ENCODE peak calls at places on chromosomes 12 and 14, in nine cellular contexts. V is Right ventricle myocardium inferior; C is NCI-H1105; I is stimulated activated CD4-positive, alpha-beta T cell treated with anti-CD3 and anti-CD28 coated beads, Interleukin-1b, Interleukin-23, amount 100 ng/mL, for 1 hour; R is lower leg skin; L is fibroblast of mammary gland; Y is EL; F is PC-3; S is mucosa of descending colon. B is an unnamed sample.

GRCh38 chr14:80275208-80275850 is 64.0 kb upstream of the DIO2 start:
- DNase-seq in L (peak), S (no peak), F (no peak), I (no peak), C (no peak), V (no peak), R (no peak), Y (peak), B (no peak)

GRCh38 chr14:24366664-24367505 is 1.1 kb upstream of the NFATC4 start:
- DNase-seq in S (peak), I (no peak), F (peak), Y (peak), V (peak), C (peak), R (peak), L (peak), B (peak)

GRCh38 chr12:30047499-30048262 is 263.9 kb upstream of the TMTC1 start:
- DNase-seq in F (peak), V (no peak), S (no peak), L (peak), R (no peak), Y (peak), I (no peak), C (peak), B (no peak)

GRCh38 chr12:133225527-133225926 is 10.2 kb downstream of the ANHX start:
- DNase-seq in L (no peak), C (no peak), R (no peak), V (no peak), F (no peak), Y (no peak), I (no peak), S (no peak), B (no peak)

GRCh38 chr14:21244546-21244945 is 24.7 kb downstream of the HNRNPC start:
- DNase-seq in L (peak), I (no peak), R (no peak), C (no peak), Y (no peak), S (no peak), V (no peak), F (no peak), B (no peak)

GRCh38 chr12:130192667-130193345 is 30.5 kb downstream of the FZD10 start:
- DNase-seq in F (no peak), C (no peak), L (no peak), R (no peak), S (no peak), V (no peak), I (no peak), Y (no peak), B (no peak)

GRCh38 chr14:96049932-96050331 is 10.8 kb downstream of the C14orf132 start:
- DNase-seq in Y (no peak), R (no peak), L (no peak), I (no peak), S (no peak), V (no peak), F (no peak), C (no peak), B (no peak)

GRCh38 chr12:104280703-104281458 is 22.7 kb upstream of the EID3 start:
- DNase-seq in R (no peak), C (no peak), V (no peak), S (no peak), Y (peak), I (no peak), L (peak), F (peak), B (no peak)

GRCh38 chr12:26845984-26846383 is 13.0 kb upstream of the ITPR2 start:
- DNase-seq in R (no peak), L (peak), V (no peak), Y (no peak), F (no peak), I (no peak), C (no peak), S (no peak), B (no peak)

GRCh38 chr12:9634177-9634803 is 26.6 kb upstream of the KLRB1 start:
- DNase-seq in V (no peak), L (peak), I (peak), S (no peak), C (no peak), Y (peak), R (peak), F (peak), B (peak)

GRCh38 chr12:1870998-1871917 is 47.2 kb downstream of the CACNA2D4 start:
- DNase-seq in F (no peak), V (no peak), L (no peak), R (no peak), I (no peak), S (no peak), C (no peak), Y (no peak), B (peak)

GRCh38 chr14:56874375-56874774 is 64.1 kb upstream of the OTX2 start:
- DNase-seq in R (no peak), I (no peak), L (peak), Y (peak), V (no peak), F (peak), C (peak), S (no peak), B (peak)

GRCh38 chr12:131226345-131227265 is 272.9 kb downstream of the ADGRD1 start:
- DNase-seq in Y (no peak), C (no peak), S (no peak), R (no peak), F (no peak), I (no peak), V (no peak), L (no peak), B (no peak)

GRCh38 chr12:94180558-94181296 is 32.4 kb downstream of the PLXNC1 start:
- DNase-seq in R (no peak), S (no peak), C (no peak), F (peak), V (no peak), Y (no peak), I (no peak), L (no peak), B (no peak)

GRCh38 chr12:66237505-66238175 is 48.6 kb downstream of the IRAK3 start:
- DNase-seq in I (no peak), V (no peak), Y (no peak), L (no peak), C (no peak), F (no peak), S (no peak), R (no peak), B (no peak)

GRCh38 chr12:125143491-125143890 is 78.3 kb downstream of the AACS start:
- DNase-seq in I (no peak), S (no peak), V (peak), R (no peak), Y (peak), C (no peak), F (no peak), L (peak), B (peak)

B was measured in colonic mucosa.